ENCODE peak calls at places on chromosomes 13 and 19, in eight cellular contexts. N is NCI-H1105 treated with DMSO at 0.1 percent for 48 hours, O is left cardiac atrium, V is stromal cell of bone marrow, P is HTR-8/SVneo, K is left ventricle myocardium superior, A is aorta, I is NCI-H524. S is an unnamed sample.

GRCh38 chr19:10854350-10855089 is 6.3 kb downstream of the C19orf38 start:
- DNase-seq in N (no peak), O (no peak), V (no peak), P (no peak), K (no peak), A (no peak), I (no peak), S (no peak)

GRCh38 chr19:3575260-3575741 is 2.6 kb downstream of the HMG20B start:
- DNase-seq in N (no peak), O (no peak), V (no peak), P (no peak), K (no peak), A (no peak), I (peak; percentile 64), S (no peak)

GRCh38 chr13:40207110-40207478 is 459.3 kb downstream of the FOXO1 start:
- DNase-seq in N (no peak), O (no peak), V (no peak), P (no peak), K (no peak), A (no peak), I (no peak), S (no peak)

GRCh38 chr13:79481685-79482052 is 714 bp downstream of the NDFIP2 start:
- DNase-seq in N (peak; percentile 28), O (no peak), V (no peak), P (no peak), K (no peak), A (no peak), I (peak; percentile 36), S (no peak)

GRCh38 chr13:114149774-114150740 is 17.6 kb upstream of the RASA3 start:
- DNase-seq in N (peak; percentile 98), O (no peak), V (no peak), P (no peak), K (no peak), A (no peak), I (no peak), S (no peak)

GRCh38 chr19:35949131-35949530 is 13.0 kb downstream of the LRFN3 start:
- DNase-seq in N (no peak), O (no peak), V (no peak), P (no peak), K (no peak), A (no peak), I (no peak), S (no peak)

GRCh38 chr13:100158569-100158968 is 69.7 kb downstream of the PCCA start:
- DNase-seq in N (no peak), O (no peak), V (no peak), P (no peak), K (no peak), A (no peak), I (no peak), S (no peak)

GRCh38 chr13:47945738-47946137 is 55.3 kb downstream of the SUCLA2 start:
- DNase-seq in N (no peak), O (no peak), V (no peak), P (no peak), K (no peak), A (no peak), I (no peak), S (no peak)

GRCh38 chr19:46635920-46636761 is at the start of gene GNG8:
- DNase-seq in N (no peak), O (no peak), V (no peak), P (no peak), K (no peak), A (no peak), I (no peak), S (no peak)

GRCh38 chr19:46924874-46925547 is 64.2 kb downstream of the ARHGAP35 start:
- DNase-seq in N (no peak), O (peak; percentile 50), V (no peak), P (no peak), K (no peak), A (no peak), I (no peak), S (no peak)

GRCh38 chr19:32566246-32566830 is 14.7 kb upstream of the PDCD5 start:
- DNase-seq in N (no peak), O (no peak), V (no peak), P (no peak), K (no peak), A (peak; percentile 50), I (peak; percentile 67), S (peak; percentile 51)

GRCh38 chr19:1690570-1691307 is 38.3 kb upstream of the TCF3 start:
- DNase-seq in N (no peak), O (peak; percentile 40), V (no peak), P (peak; percentile 18), K (peak; percentile 63), A (peak; percentile 82), I (no peak), S (no peak)

GRCh38 chr19:11587302-11587972 is 9.8 kb upstream of the ZNF627 start:
- DNase-seq in N (peak; percentile 77), O (peak; percentile 79), V (peak; percentile 40), P (peak; percentile 85), K (peak; percentile 83), A (peak; percentile 90), I (peak; percentile 83), S (peak; percentile 92)

GRCh38 chr13:51001335-51001734 is 91.7 kb downstream of the RNASEH2B start:
- DNase-seq in N (no peak), O (no peak), V (no peak), P (no peak), K (no peak), A (no peak), I (no peak), S (no peak)

GRCh38 chr13:113565526-113566226 is 18.9 kb upstream of the TFDP1 start:
- DNase-seq in N (no peak), O (no peak), V (no peak), P (no peak), K (no peak), A (peak; percentile 42), I (no peak), S (peak; percentile 62)

GRCh38 chr13:95579303-95579702 is 26.8 kb downstream of the CLDN10 start:
- DNase-seq in N (no peak), O (no peak), V (no peak), P (no peak), K (no peak), A (no peak), I (no peak), S (no peak)

GRCh38 chr19:30682576-30683536 is 310.7 kb downstream of the ZNF536 start:
- DNase-seq in N (peak; percentile 86), O (peak; percentile 69), V (peak; percentile 74), P (peak; percentile 82), K (peak; percentile 80), A (peak; percentile 91), I (peak; percentile 57), S (peak; percentile 90)

GRCh38 chr13:40692946-40693345 is 26.5 kb upstream of the FOXO1 start:
- DNase-seq in N (no peak), O (no peak), V (no peak), P (no peak), K (no peak), A (no peak), I (no peak), S (no peak)

GRCh38 chr13:47147784-47148062 is 250.9 kb upstream of the HTR2A start:
- DNase-seq in N (no peak), O (no peak), V (no peak), P (no peak), K (no peak), A (no peak), I (no peak), S (no peak)

GRCh38 chr13:30107126-30107525 is 200.2 kb downstream of the KATNAL1 start:
- DNase-seq in N (no peak), O (no peak), V (no peak), P (no peak), K (no peak), A (no peak), I (no peak), S (no peak)

GRCh38 chr19:58563823-58564222 is 5.4 kb upstream of the UBE2M start:
- DNase-seq in N (no peak), O (no peak), V (no peak), P (no peak), K (no peak), A (no peak), I (no peak), S (no peak)

GRCh38 chr13:44142911-44143665 is 230.5 kb upstream of the SERP2 start:
- DNase-seq in N (no peak), O (no peak), V (no peak), P (peak; percentile 10), K (no peak), A (no peak), I (no peak), S (no peak)

GRCh38 chr13:34506796-34507195 is 435.3 kb upstream of the NBEA start:
- DNase-seq in N (no peak), O (no peak), V (no peak), P (no peak), K (no peak), A (no peak), I (no peak), S (no peak)

GRCh38 chr19:30480097-30480496 is 107.9 kb downstream of the ZNF536 start:
- DNase-seq in N (no peak), O (no peak), V (no peak), P (no peak), K (no peak), A (no peak), I (no peak), S (no peak)

GRCh38 chr13:97944396-97945029 is 9.0 kb upstream of the IPO5 start:
- DNase-seq in N (no peak), O (no peak), V (no peak), P (no peak), K (no peak), A (no peak), I (peak; percentile 11), S (no peak)

GRCh38 chr13:20608438-20609020 is 41.6 kb downstream of the IFT88 start:
- DNase-seq in N (no peak), O (no peak), V (no peak), P (no peak), K (no peak), A (no peak), I (no peak), S (no peak)

GRCh38 chr13:113138792-113139551 is 16.4 kb downstream of the F10 start:
- DNase-seq in N (no peak), O (no peak), V (no peak), P (no peak), K (no peak), A (no peak), I (no peak), S (peak; percentile 40)